ENCODE peak calls at places on chromosomes 13 and 19, in eight cellular contexts. One of them, this sample, is unnamed. For H3K4me1, the result is how much of the 10 kb centered on the place peaks cover.

GRCh38 chr19:30539315-30539714 is 167.1 kb downstream of the ZNF536 start:
- DNase-seq in mucosa of descending colon: no peak
- DNase-seq in A673: no peak
- DNase-seq in prostate gland: no peak
- DNase-seq in effector memory CD4-positive, alpha-beta T cell: no peak
- DNase-seq in heart right ventricle: no peak
- DNase-seq in CD4-positive, CD25-positive, alpha-beta regulatory T cell: no peak
- DNase-seq in SK-N-SH: no peak
- DNase-seq in this sample: no peak

GRCh38 chr19:51366999-51367564 is 894 bp upstream of the ETFB start:
- DNase-seq in mucosa of descending colon: no peak
- DNase-seq in A673: no peak
- DNase-seq in prostate gland: no peak
- DNase-seq in effector memory CD4-positive, alpha-beta T cell: peak
- DNase-seq in heart right ventricle: peak
- DNase-seq in CD4-positive, CD25-positive, alpha-beta regulatory T cell: peak
- DNase-seq in SK-N-SH: peak
- DNase-seq in this sample: no peak

GRCh38 chr19:38737921-38738731 is 6.1 kb downstream of the CAPN12 start:
- DNase-seq in mucosa of descending colon: no peak
- DNase-seq in A673: no peak
- DNase-seq in prostate gland: no peak
- DNase-seq in effector memory CD4-positive, alpha-beta T cell: no peak
- DNase-seq in heart right ventricle: no peak
- DNase-seq in CD4-positive, CD25-positive, alpha-beta regulatory T cell: no peak
- DNase-seq in SK-N-SH: no peak
- DNase-seq in this sample: no peak

GRCh38 chr19:48174445-48175030 is 4.1 kb downstream of the ZSWIM9 start:
- DNase-seq in mucosa of descending colon: no peak
- DNase-seq in A673: no peak
- DNase-seq in prostate gland: no peak
- DNase-seq in effector memory CD4-positive, alpha-beta T cell: no peak
- DNase-seq in heart right ventricle: no peak
- DNase-seq in CD4-positive, CD25-positive, alpha-beta regulatory T cell: no peak
- DNase-seq in SK-N-SH: no peak
- DNase-seq in this sample: no peak

GRCh38 chr19:30029721-30030510 is 87.9 kb downstream of the URI1 start:
- DNase-seq in mucosa of descending colon: no peak
- DNase-seq in A673: no peak
- DNase-seq in prostate gland: no peak
- DNase-seq in effector memory CD4-positive, alpha-beta T cell: no peak
- DNase-seq in heart right ventricle: no peak
- DNase-seq in CD4-positive, CD25-positive, alpha-beta regulatory T cell: peak
- DNase-seq in SK-N-SH: no peak
- DNase-seq in this sample: no peak

GRCh38 chr13:54091884-54092283 is 1063.3 kb downstream of the OLFM4 start:
- DNase-seq in mucosa of descending colon: no peak
- DNase-seq in A673: no peak
- DNase-seq in prostate gland: no peak
- DNase-seq in effector memory CD4-positive, alpha-beta T cell: no peak
- DNase-seq in heart right ventricle: no peak
- DNase-seq in CD4-positive, CD25-positive, alpha-beta regulatory T cell: no peak
- DNase-seq in SK-N-SH: no peak
- DNase-seq in this sample: no peak

GRCh38 chr19:55114566-55115145 is 2.8 kb downstream of the PPP1R12C start:
- DNase-seq in mucosa of descending colon: no peak
- DNase-seq in A673: no peak
- DNase-seq in prostate gland: no peak
- DNase-seq in effector memory CD4-positive, alpha-beta T cell: no peak
- DNase-seq in heart right ventricle: no peak
- DNase-seq in CD4-positive, CD25-positive, alpha-beta regulatory T cell: no peak
- DNase-seq in SK-N-SH: peak
- DNase-seq in this sample: no peak

GRCh38 chr19:5891572-5891937 is 12.0 kb downstream of the NDUFA11 start:
- DNase-seq in mucosa of descending colon: no peak
- DNase-seq in A673: no peak
- DNase-seq in prostate gland: no peak
- DNase-seq in effector memory CD4-positive, alpha-beta T cell: no peak
- DNase-seq in heart right ventricle: no peak
- DNase-seq in CD4-positive, CD25-positive, alpha-beta regulatory T cell: no peak
- DNase-seq in SK-N-SH: peak
- DNase-seq in this sample: no peak

GRCh38 chr19:18764591-18765051 is 26.5 kb downstream of the COMP start:
- DNase-seq in mucosa of descending colon: no peak
- DNase-seq in A673: no peak
- DNase-seq in prostate gland: no peak
- DNase-seq in effector memory CD4-positive, alpha-beta T cell: no peak
- DNase-seq in heart right ventricle: no peak
- DNase-seq in CD4-positive, CD25-positive, alpha-beta regulatory T cell: no peak
- DNase-seq in SK-N-SH: no peak
- DNase-seq in this sample: no peak

GRCh38 chr19:35153701-35154534 is 617 bp upstream of the FXYD5 start:
- DNase-seq in mucosa of descending colon: no peak
- DNase-seq in A673: peak
- DNase-seq in prostate gland: no peak
- DNase-seq in effector memory CD4-positive, alpha-beta T cell: peak
- DNase-seq in heart right ventricle: no peak
- DNase-seq in CD4-positive, CD25-positive, alpha-beta regulatory T cell: peak
- DNase-seq in SK-N-SH: peak
- DNase-seq in this sample: peak

GRCh38 chr13:36815069-36815468 is 4.0 kb upstream of the RFXAP start:
- DNase-seq in mucosa of descending colon: no peak
- DNase-seq in A673: no peak
- DNase-seq in prostate gland: no peak
- DNase-seq in effector memory CD4-positive, alpha-beta T cell: no peak
- DNase-seq in heart right ventricle: no peak
- DNase-seq in CD4-positive, CD25-positive, alpha-beta regulatory T cell: peak
- DNase-seq in SK-N-SH: peak
- DNase-seq in this sample: no peak

GRCh38 chr19:40400521-40400920 is 10.5 kb upstream of the HIPK4 start:
- DNase-seq in mucosa of descending colon: no peak
- DNase-seq in A673: no peak
- DNase-seq in prostate gland: no peak
- DNase-seq in effector memory CD4-positive, alpha-beta T cell: no peak
- DNase-seq in heart right ventricle: no peak
- DNase-seq in CD4-positive, CD25-positive, alpha-beta regulatory T cell: no peak
- DNase-seq in SK-N-SH: no peak
- DNase-seq in this sample: no peak

GRCh38 chr19:1992759-1993260 is 22.7 kb downstream of the BTBD2 start:
- DNase-seq in mucosa of descending colon: peak
- DNase-seq in A673: no peak
- DNase-seq in prostate gland: no peak
- DNase-seq in effector memory CD4-positive, alpha-beta T cell: no peak
- DNase-seq in heart right ventricle: no peak
- DNase-seq in CD4-positive, CD25-positive, alpha-beta regulatory T cell: peak
- DNase-seq in SK-N-SH: peak
- DNase-seq in this sample: peak

GRCh38 chr19:35107541-35107939 is 8.1 kb upstream of the FXYD3 start:
- DNase-seq in mucosa of descending colon: peak
- DNase-seq in A673: no peak
- DNase-seq in prostate gland: no peak
- DNase-seq in effector memory CD4-positive, alpha-beta T cell: no peak
- DNase-seq in heart right ventricle: no peak
- DNase-seq in CD4-positive, CD25-positive, alpha-beta regulatory T cell: no peak
- DNase-seq in SK-N-SH: no peak
- DNase-seq in this sample: no peak

DNA sequence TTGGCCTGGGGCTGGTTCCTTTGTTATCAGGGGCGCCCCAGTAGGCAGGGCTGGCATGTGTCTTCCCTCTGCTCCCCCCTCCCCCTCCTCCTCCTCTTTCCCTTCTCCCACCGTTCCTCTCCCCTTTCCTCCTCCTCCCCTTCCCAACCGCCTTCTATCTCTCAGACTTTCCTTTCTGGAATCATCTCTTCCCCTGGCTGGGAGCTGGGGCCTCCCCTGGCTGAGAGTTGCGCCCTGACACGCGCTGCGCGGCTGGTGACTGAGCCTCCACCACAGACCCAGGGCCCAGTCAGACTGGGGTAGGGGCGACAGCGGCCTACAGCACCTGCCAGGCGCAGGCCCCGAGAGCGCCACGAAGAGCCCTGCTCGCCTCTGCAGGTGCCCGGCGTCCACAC is 2.8 kb downstream of the PNMA8B start:
- DNase-seq in mucosa of descending colon: no peak
- DNase-seq in A673: no peak
- DNase-seq in prostate gland: no peak
- DNase-seq in effector memory CD4-positive, alpha-beta T cell: no peak
- DNase-seq in heart right ventricle: no peak
- DNase-seq in CD4-positive, CD25-positive, alpha-beta regulatory T cell: no peak
- DNase-seq in SK-N-SH: peak
- DNase-seq in this sample: peak
- H3K4me1 ChIP-seq in mucosa of descending colon: under half
- H3K4me1 ChIP-seq in A673: under half
- H3K4me1 ChIP-seq in prostate gland: under half
- H3K4me1 ChIP-seq in effector memory CD4-positive, alpha-beta T cell: under half
- H3K4me1 ChIP-seq in heart right ventricle: half or more
- H3K4me1 ChIP-seq in CD4-positive, CD25-positive, alpha-beta regulatory T cell: under half
- H3K4me1 ChIP-seq in SK-N-SH: under half
- H3K4me1 ChIP-seq in this sample: under half

GRCh38 chr13:25683056-25683455 is 311.3 kb downstream of the ATP8A2 start:
- DNase-seq in mucosa of descending colon: no peak
- DNase-seq in A673: no peak
- DNase-seq in prostate gland: no peak
- DNase-seq in effector memory CD4-positive, alpha-beta T cell: no peak
- DNase-seq in heart right ventricle: no peak
- DNase-seq in CD4-positive, CD25-positive, alpha-beta regulatory T cell: no peak
- DNase-seq in SK-N-SH: no peak
- DNase-seq in this sample: no peak

GRCh38 chr13:25679936-25680335 is 308.2 kb downstream of the ATP8A2 start:
- DNase-seq in mucosa of descending colon: no peak
- DNase-seq in A673: no peak
- DNase-seq in prostate gland: no peak
- DNase-seq in effector memory CD4-positive, alpha-beta T cell: no peak
- DNase-seq in heart right ventricle: no peak
- DNase-seq in CD4-positive, CD25-positive, alpha-beta regulatory T cell: no peak
- DNase-seq in SK-N-SH: no peak
- DNase-seq in this sample: no peak

GRCh38 chr13:25686831-25687495 is 315.2 kb downstream of the ATP8A2 start:
- DNase-seq in mucosa of descending colon: peak
- DNase-seq in A673: no peak
- DNase-seq in prostate gland: no peak
- DNase-seq in effector memory CD4-positive, alpha-beta T cell: no peak
- DNase-seq in heart right ventricle: no peak
- DNase-seq in CD4-positive, CD25-positive, alpha-beta regulatory T cell: no peak
- DNase-seq in SK-N-SH: no peak
- DNase-seq in this sample: no peak

GRCh38 chr13:25682221-25682620 is 310.4 kb downstream of the ATP8A2 start:
- DNase-seq in mucosa of descending colon: no peak
- DNase-seq in A673: no peak
- DNase-seq in prostate gland: no peak
- DNase-seq in effector memory CD4-positive, alpha-beta T cell: no peak
- DNase-seq in heart right ventricle: no peak
- DNase-seq in CD4-positive, CD25-positive, alpha-beta regulatory T cell: no peak
- DNase-seq in SK-N-SH: no peak
- DNase-seq in this sample: no peak

DNA sequence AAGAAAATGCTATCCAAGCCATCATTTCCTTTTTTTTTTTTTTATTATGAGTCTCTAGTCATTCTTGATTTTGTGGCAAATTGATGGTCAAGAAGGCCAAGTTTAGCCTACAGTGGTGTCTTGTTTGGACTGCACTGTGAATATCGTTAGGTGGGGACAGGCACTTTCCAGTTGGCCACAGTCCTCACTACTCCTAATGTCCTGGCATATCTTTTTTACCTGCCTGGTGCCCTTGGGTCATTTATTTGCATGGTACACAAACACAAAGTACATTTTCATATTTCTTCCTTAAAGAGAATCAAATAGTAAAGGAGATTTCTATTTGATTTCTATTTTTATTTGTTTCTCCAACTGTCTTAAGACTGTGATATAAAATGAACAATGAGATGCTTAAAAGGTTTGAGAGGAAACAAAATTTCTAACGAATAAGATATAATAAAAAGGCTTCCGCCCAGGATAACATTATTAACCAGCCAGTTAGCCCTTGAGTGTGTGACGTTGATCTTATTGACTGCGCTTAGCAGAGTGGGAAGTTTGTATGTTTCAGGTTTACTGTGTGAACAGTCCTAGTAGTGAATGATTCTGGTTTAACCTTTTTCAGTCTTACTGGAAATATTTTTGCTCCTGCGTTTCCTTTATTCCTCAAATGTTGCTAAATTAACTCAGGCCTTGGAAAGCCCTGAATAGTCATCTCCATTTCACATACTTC is 312.0 kb downstream of the ATP8A2 start:
- DNase-seq in mucosa of descending colon: no peak
- DNase-seq in A673: no peak
- DNase-seq in prostate gland: no peak
- DNase-seq in effector memory CD4-positive, alpha-beta T cell: no peak
- DNase-seq in heart right ventricle: no peak
- DNase-seq in CD4-positive, CD25-positive, alpha-beta regulatory T cell: no peak
- DNase-seq in SK-N-SH: no peak
- DNase-seq in this sample: no peak
- H3K4me1 ChIP-seq in mucosa of descending colon: under half
- H3K4me1 ChIP-seq in A673: under half
- H3K4me1 ChIP-seq in prostate gland: under half
- H3K4me1 ChIP-seq in effector memory CD4-positive, alpha-beta T cell: under half
- H3K4me1 ChIP-seq in heart right ventricle: under half
- H3K4me1 ChIP-seq in CD4-positive, CD25-positive, alpha-beta regulatory T cell: under half
- H3K4me1 ChIP-seq in SK-N-SH: under half
- H3K4me1 ChIP-seq in this sample: under half

GRCh38 chr13:42109957-42110356 is 61.5 kb downstream of the DGKH start:
- DNase-seq in mucosa of descending colon: no peak
- DNase-seq in A673: no peak
- DNase-seq in prostate gland: no peak
- DNase-seq in effector memory CD4-positive, alpha-beta T cell: no peak
- DNase-seq in heart right ventricle: no peak
- DNase-seq in CD4-positive, CD25-positive, alpha-beta regulatory T cell: no peak
- DNase-seq in SK-N-SH: no peak
- DNase-seq in this sample: no peak

GRCh38 chr13:42108217-42108616 is 59.8 kb downstream of the DGKH start:
- DNase-seq in mucosa of descending colon: no peak
- DNase-seq in A673: no peak
- DNase-seq in prostate gland: no peak
- DNase-seq in effector memory CD4-positive, alpha-beta T cell: no peak
- DNase-seq in heart right ventricle: no peak
- DNase-seq in CD4-positive, CD25-positive, alpha-beta regulatory T cell: no peak
- DNase-seq in SK-N-SH: no peak
- DNase-seq in this sample: no peak

GRCh38 chr13:42102961-42103688 is 54.7 kb downstream of the DGKH start:
- DNase-seq in mucosa of descending colon: no peak
- DNase-seq in A673: no peak
- DNase-seq in prostate gland: no peak
- DNase-seq in effector memory CD4-positive, alpha-beta T cell: no peak
- DNase-seq in heart right ventricle: no peak
- DNase-seq in CD4-positive, CD25-positive, alpha-beta regulatory T cell: no peak
- DNase-seq in SK-N-SH: no peak
- DNase-seq in this sample: no peak

GRCh38 chr13:42110410-42111155 is 62.1 kb downstream of the DGKH start:
- DNase-seq in mucosa of descending colon: peak
- DNase-seq in A673: peak
- DNase-seq in prostate gland: peak
- DNase-seq in effector memory CD4-positive, alpha-beta T cell: no peak
- DNase-seq in heart right ventricle: peak
- DNase-seq in CD4-positive, CD25-positive, alpha-beta regulatory T cell: peak
- DNase-seq in SK-N-SH: peak
- DNase-seq in this sample: peak

GRCh38 chr13:42107006-42107405 is 58.6 kb downstream of the DGKH start:
- DNase-seq in mucosa of descending colon: no peak
- DNase-seq in A673: no peak
- DNase-seq in prostate gland: no peak
- DNase-seq in effector memory CD4-positive, alpha-beta T cell: no peak
- DNase-seq in heart right ventricle: no peak
- DNase-seq in CD4-positive, CD25-positive, alpha-beta regulatory T cell: no peak
- DNase-seq in SK-N-SH: no peak
- DNase-seq in this sample: no peak
- H3K4me1 ChIP-seq in mucosa of descending colon: under half
- H3K4me1 ChIP-seq in A673: under half
- H3K4me1 ChIP-seq in prostate gland: under half
- H3K4me1 ChIP-seq in effector memory CD4-positive, alpha-beta T cell: under half
- H3K4me1 ChIP-seq in heart right ventricle: under half
- H3K4me1 ChIP-seq in CD4-positive, CD25-positive, alpha-beta regulatory T cell: under half
- H3K4me1 ChIP-seq in SK-N-SH: under half
- H3K4me1 ChIP-seq in this sample: under half

GRCh38 chr13:32427852-32428580 is at the start of gene N4BP2L1:
- DNase-seq in mucosa of descending colon: peak
- DNase-seq in A673: peak
- DNase-seq in prostate gland: peak
- DNase-seq in effector memory CD4-positive, alpha-beta T cell: peak
- DNase-seq in heart right ventricle: peak
- DNase-seq in CD4-positive, CD25-positive, alpha-beta regulatory T cell: peak
- DNase-seq in SK-N-SH: peak
- DNase-seq in this sample: peak
- H3K4me1 ChIP-seq in mucosa of descending colon: under half
- H3K4me1 ChIP-seq in A673: under half
- H3K4me1 ChIP-seq in prostate gland: under half
- H3K4me1 ChIP-seq in effector memory CD4-positive, alpha-beta T cell: under half
- H3K4me1 ChIP-seq in heart right ventricle: half or more
- H3K4me1 ChIP-seq in CD4-positive, CD25-positive, alpha-beta regulatory T cell: under half
- H3K4me1 ChIP-seq in SK-N-SH: under half
- H3K4me1 ChIP-seq in this sample: under half